ENCODE peak calls at places on chromosomes 2 and 18, in four cellular contexts. U, L, I and C are unnamed samples.
A peak's percentile ranks its signal among the peaks of the same experiment; 100 is the strongest.

GRCh38 chr2:150169230-150169629 is 318.2 kb downstream of the RND3 start:
- DNase-seq in U (no peak), L (no peak), I (peak; percentile 79), C (no peak)

GRCh38 chr18:24054130-24054529 is 39.6 kb downstream of the TTC39C start:
- DNase-seq in I (no peak), U (no peak), L (no peak), C (no peak)

GRCh38 chr2:182360012-182360662 is 66.7 kb downstream of the PDE1A start:
- DNase-seq in L (no peak), I (no peak), U (peak; percentile 27), C (no peak)

GRCh38 chr2:25808006-25808383 is 70.3 kb downstream of the ASXL2 start:
- DNase-seq in I (no peak), L (no peak), U (no peak), C (no peak)

GRCh38 chr2:97900806-97901205 is 94.9 kb downstream of the TMEM131 start:
- DNase-seq in I (no peak), L (no peak), U (no peak), C (no peak)

GRCh38 chr2:83168377-83168776 is 1290.7 kb downstream of the SUCLG1 start:
- DNase-seq in I (no peak), L (no peak), U (no peak), C (no peak)

GRCh38 chr2:189407161-189407943 is 33.9 kb upstream of the WDR75 start:
- DNase-seq in L (no peak), U (no peak), I (no peak), C (no peak)

GRCh38 chr18:7084080-7084765 is 33.4 kb downstream of the LAMA1 start:
- DNase-seq in U (no peak), I (no peak), L (no peak), C (no peak)

GRCh38 chr2:23505218-23505983 is 120.4 kb downstream of the KLHL29 start:
- DNase-seq in U (peak; percentile 56), L (no peak), I (no peak), C (no peak)
- TF ChIP-seq CTCF in U (no peak), L (no peak), I (no peak), C (peak; percentile 29)

DNA sequence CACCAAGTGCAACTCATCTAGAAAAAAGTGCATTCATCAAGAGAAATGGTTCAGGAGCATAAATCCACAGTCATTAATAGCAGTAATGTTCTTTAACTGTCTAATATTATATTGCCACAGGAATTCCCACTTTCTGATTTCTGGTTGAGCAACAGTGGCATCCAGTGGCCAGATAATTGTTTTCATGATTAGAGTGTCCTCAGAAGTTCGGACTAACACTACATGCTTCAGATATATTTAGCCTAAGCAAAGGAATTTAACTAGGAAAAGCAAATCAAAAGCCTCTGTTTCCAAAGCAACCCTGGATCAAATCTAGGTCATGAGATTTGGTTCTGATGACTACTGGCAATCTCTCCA is 9.8 kb upstream of the ERBB4 start:
- DNase-seq in U (no peak), L (no peak), I (no peak), C (no peak)
- TF ChIP-seq CTCF in U (peak; percentile 41), L (no peak), I (no peak), C (peak; percentile 14)

GRCh38 chr2:51795248-51795888 is 763.4 kb upstream of the NRXN1 start:
- DNase-seq in U (no peak), L (no peak), I (no peak), C (no peak)
- TF ChIP-seq CTCF in U (no peak), L (no peak), I (no peak), C (peak; percentile 32)

DNA sequence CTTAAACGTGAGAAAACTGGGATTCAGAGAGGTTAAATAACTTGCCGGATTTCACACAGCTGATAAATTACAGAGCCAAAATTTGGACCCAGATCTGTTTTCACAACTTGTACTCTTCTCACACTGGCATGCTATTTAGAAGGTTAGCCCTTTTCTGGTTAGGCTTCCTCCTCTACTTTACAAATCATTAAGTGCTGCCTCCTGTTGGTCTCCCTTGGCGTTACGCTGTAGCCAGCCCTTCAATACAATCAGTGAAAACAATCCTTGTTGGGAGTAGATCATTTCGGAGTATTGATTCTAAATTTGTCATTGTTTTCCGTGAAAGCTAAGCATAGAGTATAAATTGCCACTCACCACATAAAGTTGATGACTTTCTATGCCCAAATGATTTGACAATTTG is 153.5 kb downstream of the ARHGAP15 start:
- DNase-seq in U (no peak), L (no peak), I (no peak), C (no peak)
- TF ChIP-seq CTCF in U (no peak), L (peak; percentile 21), I (no peak), C (peak; percentile 55)

GRCh38 chr18:43663159-43663558 is 385.9 kb upstream of the SYT4 start:
- DNase-seq in U (no peak), I (no peak), L (no peak), C (no peak)
- TF ChIP-seq CTCF in U (no peak), I (no peak), L (no peak), C (no peak)

GRCh38 chr2:46184794-46185583 is 112.2 kb upstream of the EPAS1 start:
- DNase-seq in I (peak; percentile 67), U (no peak), L (peak; percentile 31), C (no peak)
- TF ChIP-seq CTCF in I (no peak), U (no peak), L (no peak), C (peak; percentile 17)